ENCODE peak calls at places on chromosome 14, in four cellular contexts. One of them, this sample, is unnamed.

GRCh38 chr14:26917086-26917485 is 319.3 kb upstream of the NOVA1 start:
- DNase-seq in A549: no peak
- DNase-seq in K562: peak
- DNase-seq in HepG2: peak
- DNase-seq in this sample: peak

GRCh38 chr14:91167380-91167770 is 53.5 kb downstream of the DGLUCY start:
- DNase-seq in A549: no peak
- DNase-seq in K562: no peak
- DNase-seq in HepG2: no peak
- DNase-seq in this sample: no peak

GRCh38 chr14:91038439-91038838 is 22.0 kb downstream of the RPS6KA5 start:
- DNase-seq in A549: no peak
- DNase-seq in K562: no peak
- DNase-seq in HepG2: no peak
- DNase-seq in this sample: no peak

GRCh38 chr14:25003537-25003936 is 46.4 kb downstream of the STXBP6 start:
- DNase-seq in A549: no peak
- DNase-seq in K562: no peak
- DNase-seq in HepG2: no peak
- DNase-seq in this sample: peak

GRCh38 chr14:51298895-51299294 is 58.8 kb downstream of the TMX1 start:
- DNase-seq in A549: no peak
- DNase-seq in K562: no peak
- DNase-seq in HepG2: no peak
- DNase-seq in this sample: peak

GRCh38 chr14:68682166-68683103 is 110.4 kb downstream of the ZFP36L1 start:
- DNase-seq in A549: peak
- DNase-seq in K562: no peak
- DNase-seq in HepG2: peak
- DNase-seq in this sample: peak

GRCh38 chr14:93430889-93431670 is at the start of gene UNC79:
- DNase-seq in A549: no peak
- DNase-seq in K562: peak
- DNase-seq in HepG2: no peak
- DNase-seq in this sample: no peak

GRCh38 chr14:57486767-57487379 is 6.8 kb downstream of the CCDC198 start:
- DNase-seq in A549: no peak
- DNase-seq in K562: peak
- DNase-seq in HepG2: peak
- DNase-seq in this sample: peak

GRCh38 chr14:79166171-79166570 is 996.0 kb downstream of the NRXN3 start:
- DNase-seq in A549: no peak
- DNase-seq in K562: no peak
- DNase-seq in HepG2: no peak
- DNase-seq in this sample: no peak

GRCh38 chr14:90489916-90490726 is 93.3 kb downstream of the CALM1 start:
- DNase-seq in A549: no peak
- DNase-seq in K562: peak
- DNase-seq in HepG2: no peak
- DNase-seq in this sample: peak

GRCh38 chr14:59688224-59689170 is 111.9 kb upstream of the CCDC175 start:
- DNase-seq in A549: peak
- DNase-seq in K562: peak
- DNase-seq in HepG2: peak
- DNase-seq in this sample: peak

GRCh38 chr14:100404419-100404818 is 81.3 kb downstream of the SLC25A47 start:
- DNase-seq in A549: no peak
- DNase-seq in K562: no peak
- DNase-seq in HepG2: no peak
- DNase-seq in this sample: no peak

DNA sequence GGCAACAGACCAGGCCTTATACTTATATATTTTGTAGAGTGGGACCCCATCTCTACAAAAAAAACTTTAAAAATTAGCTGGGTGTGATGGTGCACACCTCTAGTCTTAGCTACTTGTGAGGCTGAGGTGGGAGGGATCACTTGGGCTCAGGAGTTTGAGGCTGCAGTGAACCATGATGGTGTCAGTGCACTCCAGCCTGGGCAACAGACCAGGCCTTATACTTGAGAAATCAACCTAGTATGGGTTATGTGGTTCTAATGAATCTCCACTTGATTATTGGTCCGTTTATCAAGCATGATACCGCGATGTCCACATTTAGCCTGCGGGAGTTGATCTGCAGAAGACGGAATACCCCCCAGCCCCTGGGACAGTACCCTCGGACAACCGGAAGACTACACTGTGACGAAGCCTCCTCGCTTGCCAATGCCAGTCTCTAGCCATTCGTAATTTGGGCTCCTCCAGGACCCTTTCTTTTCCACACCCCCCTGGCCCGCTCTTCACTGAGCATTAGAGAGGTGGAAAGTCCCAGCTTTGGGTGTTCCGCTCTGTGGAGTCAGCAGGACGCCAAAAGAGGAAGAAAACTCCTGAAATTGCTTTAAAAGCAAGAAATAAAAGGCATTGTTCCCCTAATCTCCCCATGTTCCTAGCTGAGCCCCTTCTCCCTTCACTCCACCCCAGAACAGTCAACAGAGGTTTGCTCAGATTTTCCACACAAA is 19.4 kb downstream of the LTBP2 start:
- DNase-seq in A549: no peak
- DNase-seq in K562: no peak
- DNase-seq in HepG2: no peak
- DNase-seq in this sample: no peak
- TF ChIP-seq MAZ in A549: no peak
- TF ChIP-seq MAZ in K562: no peak
- TF ChIP-seq MAZ in HepG2: no peak
- TF ChIP-seq MAZ in this sample: no peak

DNA sequence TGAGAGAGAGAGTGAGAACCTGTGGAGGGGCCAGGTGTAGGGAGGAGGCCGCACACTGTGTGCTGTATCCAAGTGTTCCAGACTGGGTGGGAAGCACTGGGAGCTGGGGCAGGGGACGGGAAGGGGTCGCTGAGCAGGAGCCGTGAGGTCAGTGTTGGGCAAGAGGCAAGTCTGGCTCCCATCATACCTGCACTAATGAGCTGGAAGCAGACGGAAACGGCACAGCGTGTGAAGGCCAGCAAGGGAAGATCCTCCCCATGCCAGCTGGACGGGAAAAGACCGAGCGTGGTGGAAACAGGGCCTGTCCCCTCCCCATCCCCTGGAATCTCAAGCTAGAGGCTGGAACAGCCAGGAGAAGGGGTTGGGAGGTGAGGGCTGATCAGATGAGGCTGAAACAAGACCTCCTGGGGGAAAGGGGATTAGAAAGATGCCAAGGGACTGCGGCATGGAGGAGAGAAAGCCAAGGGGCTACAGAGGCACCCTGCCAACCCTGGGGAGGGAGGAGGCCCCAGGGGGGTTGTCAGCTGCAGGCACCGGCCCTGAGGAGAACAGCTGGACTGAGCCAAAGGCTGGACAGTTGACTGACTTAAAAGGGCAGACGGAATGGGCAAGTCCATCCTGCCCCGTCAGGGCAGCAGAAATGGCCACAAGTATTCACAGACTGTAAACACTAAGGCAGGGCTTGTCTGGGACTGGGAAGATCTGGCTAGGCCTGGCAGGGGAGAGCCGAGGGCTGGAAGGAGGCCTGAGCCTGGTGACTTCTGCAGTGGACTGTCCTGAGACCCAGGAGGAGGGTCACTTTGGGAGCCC is 19.0 kb upstream of the LTBP2 start:
- DNase-seq in A549: no peak
- DNase-seq in K562: no peak
- DNase-seq in HepG2: no peak
- DNase-seq in this sample: peak
- TF ChIP-seq MAZ in A549: no peak
- TF ChIP-seq MAZ in K562: no peak
- TF ChIP-seq MAZ in HepG2: no peak
- TF ChIP-seq MAZ in this sample: peak

GRCh38 chr14:65472189-65472588 is 59.7 kb downstream of the FUT8 start:
- DNase-seq in A549: no peak
- DNase-seq in K562: no peak
- DNase-seq in HepG2: no peak
- DNase-seq in this sample: no peak
- TF ChIP-seq MAZ in A549: no peak
- TF ChIP-seq MAZ in K562: no peak
- TF ChIP-seq MAZ in HepG2: no peak
- TF ChIP-seq MAZ in this sample: no peak

GRCh38 chr14:49545071-49545470 is 41.1 kb downstream of the RPS29 start:
- DNase-seq in A549: no peak
- DNase-seq in K562: no peak
- DNase-seq in HepG2: no peak
- DNase-seq in this sample: no peak
- TF ChIP-seq MAZ in A549: no peak
- TF ChIP-seq MAZ in K562: no peak
- TF ChIP-seq MAZ in HepG2: no peak
- TF ChIP-seq MAZ in this sample: no peak

GRCh38 chr14:72603639-72604038 is 290.3 kb downstream of the DPF3 start:
- DNase-seq in A549: no peak
- DNase-seq in K562: no peak
- DNase-seq in HepG2: no peak
- DNase-seq in this sample: no peak

GRCh38 chr14:72605921-72606220 is 288.0 kb downstream of the DPF3 start:
- DNase-seq in A549: no peak
- DNase-seq in K562: no peak
- DNase-seq in HepG2: no peak
- DNase-seq in this sample: no peak

GRCh38 chr14:72605096-72605920 is 288.6 kb downstream of the DPF3 start:
- DNase-seq in A549: no peak
- DNase-seq in K562: no peak
- DNase-seq in HepG2: no peak
- DNase-seq in this sample: no peak

GRCh38 chr14:72606879-72607278 is 287.0 kb downstream of the DPF3 start:
- DNase-seq in A549: no peak
- DNase-seq in K562: no peak
- DNase-seq in HepG2: no peak
- DNase-seq in this sample: no peak

GRCh38 chr14:72604133-72604532 is 289.8 kb downstream of the DPF3 start:
- DNase-seq in A549: no peak
- DNase-seq in K562: no peak
- DNase-seq in HepG2: no peak
- DNase-seq in this sample: no peak
- TF ChIP-seq MAZ in A549: no peak
- TF ChIP-seq MAZ in K562: no peak
- TF ChIP-seq MAZ in HepG2: no peak
- TF ChIP-seq MAZ in this sample: no peak

DNA sequence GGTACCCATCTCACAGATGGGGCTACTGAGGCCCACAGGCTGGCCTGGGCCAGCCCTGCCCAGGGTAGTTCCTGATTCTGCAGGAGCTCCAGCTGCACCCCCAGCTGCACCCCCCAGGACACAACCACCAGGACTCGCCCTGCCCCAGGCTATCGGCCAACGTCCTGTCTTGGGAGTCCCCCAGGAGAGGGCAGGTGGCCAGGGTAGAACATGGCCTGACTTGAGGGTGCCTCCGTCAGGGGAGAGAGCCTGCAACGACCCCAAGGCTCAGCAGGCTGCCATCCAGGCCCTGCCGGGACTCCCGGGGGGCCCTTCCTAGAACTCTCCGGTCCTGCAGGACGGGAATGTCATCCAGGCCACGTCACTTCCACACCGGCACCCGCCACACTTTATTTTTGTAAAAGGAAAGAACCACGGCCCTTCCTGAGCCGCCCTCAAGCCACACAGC is 15.8 kb downstream of the JAG2 start:
- DNase-seq in A549: no peak
- DNase-seq in K562: no peak
- DNase-seq in HepG2: no peak
- DNase-seq in this sample: no peak
- TF ChIP-seq MAZ in A549: no peak
- TF ChIP-seq MAZ in K562: no peak
- TF ChIP-seq MAZ in HepG2: no peak
- TF ChIP-seq MAZ in this sample: no peak

DNA sequence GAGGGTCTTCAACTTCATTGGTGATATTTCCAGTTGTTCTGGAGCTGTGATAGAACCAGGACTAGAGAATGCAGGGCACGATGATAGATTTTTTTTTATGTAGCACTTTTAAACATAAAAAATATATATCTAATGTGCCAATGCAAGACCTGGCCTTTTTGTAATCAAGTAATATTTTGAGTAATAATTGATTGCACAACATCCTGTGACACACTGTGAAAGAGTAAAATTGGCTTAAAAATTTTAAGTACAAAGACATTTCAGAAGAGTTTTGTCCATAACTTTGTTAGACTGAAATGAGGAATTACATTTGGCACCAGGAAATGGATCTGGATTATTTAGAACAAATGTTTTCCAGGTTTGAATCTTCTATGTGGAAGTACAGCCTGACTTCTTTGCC is 22.1 kb downstream of the PRKCH start:
- DNase-seq in A549: no peak
- DNase-seq in K562: no peak
- DNase-seq in HepG2: no peak
- DNase-seq in this sample: no peak
- TF ChIP-seq MAZ in A549: no peak
- TF ChIP-seq MAZ in K562: no peak
- TF ChIP-seq MAZ in HepG2: no peak
- TF ChIP-seq MAZ in this sample: no peak

DNA sequence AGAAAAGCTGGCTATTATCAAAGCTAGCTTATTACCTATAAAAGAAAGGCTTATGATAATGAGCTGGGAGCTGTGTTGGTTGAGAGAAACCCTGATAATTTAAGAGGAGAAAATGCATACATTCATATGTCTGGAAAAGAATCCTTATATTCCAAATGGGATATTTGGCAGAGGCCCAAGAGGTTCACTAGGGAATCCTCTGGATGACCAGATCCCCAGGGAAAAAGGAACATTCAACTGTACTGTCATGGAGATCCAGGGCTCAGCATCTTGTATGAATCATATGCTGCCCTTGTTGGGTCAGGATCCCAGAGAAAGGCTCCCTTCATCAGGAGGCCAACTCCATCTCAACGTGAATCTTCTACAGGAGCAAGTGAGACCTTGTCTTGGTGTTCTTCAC is 16.6 kb upstream of the FBXO34 start:
- DNase-seq in A549: no peak
- DNase-seq in K562: no peak
- DNase-seq in HepG2: no peak
- DNase-seq in this sample: no peak
- TF ChIP-seq MAZ in A549: no peak
- TF ChIP-seq MAZ in K562: no peak
- TF ChIP-seq MAZ in HepG2: no peak
- TF ChIP-seq MAZ in this sample: no peak

DNA sequence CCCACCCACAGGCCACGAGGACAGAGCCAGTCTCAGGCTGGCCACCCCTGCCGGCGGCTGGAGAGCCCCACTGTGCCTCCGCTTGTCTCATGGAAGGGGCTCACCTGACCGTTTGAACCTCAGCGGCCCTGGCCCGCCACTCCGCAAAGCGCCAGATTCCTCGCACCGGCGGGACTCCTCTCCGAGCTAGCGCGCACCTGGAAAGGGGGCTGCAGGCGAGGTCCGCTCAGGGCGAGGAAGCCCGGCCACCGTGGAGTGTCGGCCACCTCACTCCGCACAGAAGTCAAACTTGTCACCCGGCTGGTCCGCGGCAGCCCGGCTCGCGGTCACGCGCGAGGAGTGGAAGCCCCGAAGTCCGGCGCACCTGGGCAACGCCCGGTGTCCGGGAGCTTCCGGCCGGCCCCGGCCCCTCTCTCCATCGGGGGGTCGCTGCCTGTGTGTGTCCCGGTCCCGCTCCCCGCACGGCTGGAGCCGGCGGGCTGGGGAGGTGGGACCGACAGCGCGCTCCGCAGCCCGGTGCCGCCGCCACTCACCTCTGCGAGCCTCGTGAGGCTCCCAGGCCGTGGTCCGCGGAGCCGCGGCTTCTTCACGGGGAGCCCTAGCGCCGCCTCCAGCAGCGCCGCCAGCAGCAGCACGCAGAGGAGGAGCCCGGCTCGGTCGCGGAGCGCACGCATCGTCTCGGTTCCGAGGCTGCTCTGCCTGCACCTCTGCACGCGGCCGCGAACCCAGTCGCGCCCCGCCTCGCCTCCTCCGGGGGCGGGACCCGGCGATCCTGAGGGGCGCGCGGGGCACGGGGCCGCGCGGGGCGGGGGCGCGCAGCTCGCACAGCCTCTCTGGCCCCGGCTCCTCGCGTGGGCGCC is at the start of gene ISM2:
- DNase-seq in A549: peak
- DNase-seq in K562: peak
- DNase-seq in HepG2: peak
- DNase-seq in this sample: peak
- TF ChIP-seq MAZ in A549: no peak
- TF ChIP-seq MAZ in K562: no peak
- TF ChIP-seq MAZ in HepG2: no peak
- TF ChIP-seq MAZ in this sample: no peak

This sample was measured in IMR-90.